ENCODE peak calls at places on chromosomes 6 and 20, in four cellular contexts. F, M, Z and A are unnamed samples.

GRCh38 chr20:51386586-51386985 is 155.9 kb downstream of the NFATC2 start:
- DNase-seq in F (no peak), M (peak; percentile 45), Z (no peak), A (no peak)

GRCh38 chr20:23461180-23461579 is 8.5 kb upstream of the CST11 start:
- DNase-seq in Z (no peak), M (no peak), F (no peak), A (no peak)

GRCh38 chr20:51945177-51945576 is 142.9 kb upstream of the SALL4 start:
- DNase-seq in Z (no peak), F (no peak), M (no peak), A (no peak)

GRCh38 chr20:39874049-39874893 is 814.8 kb downstream of the MAFB start:
- DNase-seq in Z (peak; percentile 88), F (peak; percentile 53), M (peak; percentile 80), A (peak; percentile 53)

GRCh38 chr20:25345721-25346120 is 44.9 kb downstream of the ABHD12 start:
- DNase-seq in Z (no peak), M (no peak), F (no peak), A (no peak)

GRCh38 chr6:131966443-131966842 is 15.3 kb upstream of the CCN2 start:
- DNase-seq in F (no peak), M (no peak), Z (no peak), A (no peak)

GRCh38 chr6:41367700-41368099 is 32.3 kb downstream of the NCR2 start:
- DNase-seq in F (no peak), Z (peak; percentile 79), M (no peak), A (peak; percentile 34)

GRCh38 chr6:20069130-20069529 is 143.1 kb downstream of the MBOAT1 start:
- DNase-seq in Z (no peak), M (no peak), F (no peak), A (no peak)

GRCh38 chr20:10540636-10541493 is 105.8 kb downstream of the SLX4IP start:
- DNase-seq in F (no peak), M (no peak), Z (no peak), A (no peak)

GRCh38 chr6:132715204-132715603 is 1.3 kb upstream of the VNN1 start:
- DNase-seq in M (no peak), Z (peak; percentile 54), F (no peak), A (peak; percentile 22)

GRCh38 chr20:36273414-36274247 is 32.5 kb upstream of the DLGAP4 start:
- DNase-seq in Z (peak; percentile 41), F (no peak), M (no peak), A (no peak)

GRCh38 chr20:13261460-13262301 is 40.6 kb downstream of the ISM1 start:
- DNase-seq in F (no peak), M (no peak), Z (peak; percentile 86), A (no peak)

GRCh38 chr6:160871320-160871719 is 120.2 kb upstream of the MAP3K4 start:
- DNase-seq in F (no peak), M (no peak), Z (no peak), A (no peak)

GRCh38 chr6:33714385-33715040 is 3.0 kb upstream of the UQCC2 start:
- DNase-seq in M (peak; percentile 37), Z (no peak), F (no peak), A (no peak)

GRCh38 chr6:133313068-133313467 is 71.9 kb downstream of the EYA4 start:
- DNase-seq in Z (no peak), M (no peak), F (no peak), A (no peak)

GRCh38 chr6:150575840-150576239 is 23.8 kb upstream of the PLEKHG1 start:
- DNase-seq in Z (no peak), F (no peak), M (no peak), A (no peak)

GRCh38 chr6:87832025-87832825 is 130.2 kb upstream of the AKIRIN2 start:
- DNase-seq in M (no peak), Z (no peak), F (no peak), A (no peak)

GRCh38 chr6:26296857-26297648 is 67.9 kb upstream of the BTN3A2 start:
- DNase-seq in Z (no peak), M (no peak), F (no peak), A (no peak)

GRCh38 chr20:38098952-38099351 is 65.4 kb downstream of the RPRD1B start:
- DNase-seq in F (no peak), Z (no peak), M (no peak), A (no peak)

GRCh38 chr6:362924-363249 is 28.7 kb upstream of the IRF4 start:
- DNase-seq in Z (no peak), M (peak; percentile 72), F (no peak), A (no peak)

GRCh38 chr6:21277601-21278043 is 315.9 kb upstream of the SOX4 start:
- DNase-seq in Z (no peak), M (no peak), F (no peak), A (no peak)

GRCh38 chr6:158559338-158559894 is 475 bp upstream of the TMEM181 start:
- DNase-seq in F (no peak), Z (no peak), M (no peak), A (no peak)

GRCh38 chr20:50783390-50783789 is 11.5 kb upstream of the BCAS4 start:
- DNase-seq in F (no peak), M (peak; percentile 32), Z (no peak), A (no peak)

GRCh38 chr6:151149788-151150187 is 90.0 kb upstream of the AKAP12 start:
- DNase-seq in F (no peak), Z (no peak), M (no peak), A (no peak)

GRCh38 chr6:21381336-21381963 is 212.1 kb upstream of the SOX4 start:
- DNase-seq in F (no peak), M (no peak), Z (no peak), A (no peak)

GRCh38 chr6:1901556-1901955 is 291.8 kb downstream of the FOXC1 start:
- DNase-seq in Z (no peak), F (no peak), M (no peak), A (no peak)

GRCh38 chr6:100948381-100949133 is 67.4 kb upstream of the ASCC3 start:
- DNase-seq in F (no peak), Z (no peak), M (no peak), A (no peak)

GRCh38 chr6:10746915-10747250 is 722 bp upstream of the TMEM14B start:
- DNase-seq in Z (no peak), F (no peak), M (no peak), A (no peak)

GRCh38 chr20:45313065-45313695 is 5.1 kb upstream of the MATN4 start:
- DNase-seq in F (no peak), Z (no peak), M (no peak), A (no peak)

GRCh38 chr6:6781172-6781876 is 192.8 kb downstream of the LY86 start:
- DNase-seq in M (no peak), Z (no peak), F (peak; percentile 74), A (no peak)

GRCh38 chr20:64168381-64169088 is 4.3 kb downstream of the MYT1 start:
- DNase-seq in F (no peak), M (no peak), Z (no peak), A (no peak)

GRCh38 chr20:16922834-16923233 is 174.7 kb downstream of the OTOR start:
- DNase-seq in Z (no peak), M (no peak), F (no peak), A (no peak)

GRCh38 chr6:135046912-135047311 is 7.7 kb downstream of the HBS1L start:
- DNase-seq in M (no peak), Z (no peak), F (no peak), A (no peak)

DNA sequence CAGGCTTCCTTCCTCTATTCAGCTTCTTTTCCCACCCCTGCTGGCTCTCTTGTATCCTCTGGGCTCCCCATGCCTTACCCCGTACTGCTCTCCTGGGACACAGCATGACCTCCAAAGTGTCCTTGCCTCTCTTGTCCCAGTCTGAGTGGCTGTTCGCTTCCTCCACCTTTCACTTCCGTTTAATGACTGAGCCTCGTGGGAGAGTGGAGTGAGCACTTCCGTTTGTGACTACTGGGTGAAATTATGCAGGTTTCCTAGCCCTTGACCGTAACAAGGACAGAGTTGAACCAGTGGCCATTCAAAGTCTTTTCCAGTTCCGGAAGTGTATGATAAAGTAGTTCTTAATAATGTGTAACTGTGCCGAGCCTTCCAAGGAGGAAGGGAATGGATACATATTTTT is 109.2 kb downstream of the ARID1B start:
- DNase-seq in Z (no peak), M (no peak), F (no peak), A (no peak)
- H3K4me1 ChIP-seq in Z (peaks cover 16% of the 10 kb centered on the region), M (peaks cover 89% of the 10 kb centered on the region), F (peaks cover 14% of the 10 kb centered on the region), A (no peaks in the 10 kb centered on the region)

GRCh38 chr6:12288844-12289654 is 1.1 kb upstream of the EDN1 start:
- DNase-seq in Z (peak; percentile 77), F (no peak), M (no peak), A (peak; percentile 62)

GRCh38 chr6:12291083-12291784 is 1.1 kb downstream of the EDN1 start:
- DNase-seq in M (no peak), Z (no peak), F (no peak), A (no peak)

GRCh38 chr6:12288211-12288618 is 1.9 kb upstream of the EDN1 start:
- DNase-seq in Z (no peak), M (peak; percentile 71), F (no peak), A (peak; percentile 41)

GRCh38 chr6:12290490-12290820 is 294 bp downstream of the EDN1 start:
- DNase-seq in Z (no peak), M (no peak), F (no peak), A (no peak)

GRCh38 chr6:12289655-12290489 is at the start of gene EDN1:
- DNase-seq in Z (peak; percentile 81), F (peak; percentile 76), M (peak; percentile 92), A (peak; percentile 84)
- TF ChIP-seq POLR2A in Z (no peak), F (no peak), M (no peak), A (peak; percentile 62)

DNA sequence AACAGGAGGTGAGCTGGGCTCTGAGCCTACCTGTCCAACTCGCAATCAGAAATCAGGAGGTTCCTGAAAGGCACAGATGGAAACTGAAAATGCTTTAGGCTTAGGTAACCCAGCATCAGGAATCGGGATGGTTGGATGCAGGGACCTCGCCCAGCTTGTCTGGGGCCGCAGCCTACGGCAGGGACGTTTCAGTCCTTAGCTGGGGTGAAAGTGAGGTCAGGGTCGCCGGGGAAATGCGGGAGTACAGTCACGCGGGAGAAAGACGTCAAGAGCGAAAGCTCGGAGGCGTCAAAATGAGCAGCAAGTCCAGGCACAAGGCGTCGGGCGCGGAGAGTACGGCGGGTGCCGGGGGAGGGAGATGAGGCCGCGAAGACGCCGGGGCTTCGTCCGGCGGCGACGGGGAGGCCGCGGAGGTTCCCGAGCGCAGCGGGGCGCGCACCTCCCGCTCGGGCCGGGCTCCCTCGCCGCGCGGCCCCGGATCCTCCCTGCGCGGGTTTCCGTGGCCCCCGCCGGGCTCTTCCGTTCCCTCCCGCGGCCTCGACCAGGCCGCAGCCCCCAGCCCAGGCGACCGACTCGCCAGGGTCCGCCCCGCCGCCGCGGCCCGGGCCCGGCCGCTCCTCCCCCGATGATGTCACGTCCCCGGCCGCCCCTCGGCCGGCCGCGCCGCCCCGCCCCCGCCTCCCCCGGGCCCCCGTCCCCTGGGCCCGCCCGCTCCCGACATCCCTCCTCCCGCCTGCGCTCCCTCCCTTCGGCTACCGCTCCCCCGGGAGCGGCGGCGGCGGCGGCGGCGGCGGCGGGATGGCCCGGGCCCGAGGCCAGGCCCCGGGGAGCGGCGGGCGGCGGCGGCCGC is at the start of gene EBF4:
- DNase-seq in Z (peak; percentile 64), F (no peak), M (peak; percentile 70), A (peak; percentile 63)
- TF ChIP-seq POLR2AphosphoS5 in Z (no peak), F (peak; percentile 43), M (peak; percentile 43), A (peak; percentile 12)

DNA sequence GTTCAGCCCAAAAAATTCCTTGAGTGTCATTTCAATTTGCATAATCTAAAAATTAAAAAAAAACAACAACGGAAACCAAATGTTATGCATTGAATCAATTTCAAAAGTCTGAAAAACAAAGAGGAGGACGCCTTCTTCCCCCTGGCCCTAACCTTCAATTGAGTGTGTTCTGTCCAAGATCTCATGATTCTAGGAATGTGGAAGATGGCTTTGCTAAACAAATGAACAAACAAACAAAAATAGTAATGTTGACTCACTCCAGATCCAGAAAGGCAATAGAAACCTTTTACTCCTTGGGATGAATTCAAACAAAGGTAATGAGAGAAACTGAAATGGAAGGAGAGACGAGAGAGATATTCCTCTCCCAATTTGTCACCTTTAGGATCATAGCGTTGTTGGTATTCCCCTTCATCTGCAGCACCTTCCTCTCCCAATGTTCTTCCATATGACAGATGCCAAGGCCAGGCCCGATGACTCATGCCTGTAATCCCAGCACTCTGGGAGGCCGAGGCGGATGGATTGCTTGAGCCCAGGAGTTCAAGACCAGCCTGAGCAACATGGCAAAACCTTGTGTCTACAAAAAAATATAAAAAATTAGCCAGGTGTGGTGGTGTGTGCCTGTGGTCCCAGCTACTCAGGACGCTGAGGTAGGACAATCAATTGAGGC is 109.2 kb upstream of the ADGRF1 start:
- DNase-seq in F (no peak), M (no peak), Z (no peak), A (no peak)
- H3K4me1 ChIP-seq in F (no peaks in the 10 kb centered on the region), M (no peaks in the 10 kb centered on the region), Z (peaks cover 3% of the 10 kb centered on the region), A (no peaks in the 10 kb centered on the region)